ENCODE peak calls at places on chromosomes 6 and 20, in four cellular contexts. U is Peyer's patch, I is left ventricle myocardium inferior, D is MM.1S. Q is an unnamed sample.

GRCh38 chr6:95489185-95489863 is 88.0 kb upstream of the MANEA start:
- DNase-seq in I (no peak), D (no peak), U (no peak), Q (no peak)

GRCh38 chr6:169858935-169859351 is 107.5 kb downstream of the ERMARD start:
- DNase-seq in I (no peak), D (no peak), U (no peak), Q (no peak)

GRCh38 chr20:45059022-45059728 is 41.8 kb downstream of the KCNS1 start:
- DNase-seq in I (no peak), U (no peak), D (peak; percentile 28), Q (peak; percentile 18)

GRCh38 chr6:64238071-64238470 is 602.5 kb downstream of the PHF3 start:
- DNase-seq in U (no peak), I (no peak), D (no peak), Q (no peak)

GRCh38 chr6:35429463-35429862 is 22.7 kb upstream of the FANCE start:
- DNase-seq in D (no peak), U (no peak), I (no peak), Q (no peak)

GRCh38 chr6:111559193-111560097 is 46.2 kb downstream of the TRAF3IP2 start:
- DNase-seq in U (no peak), I (no peak), D (no peak), Q (no peak)

GRCh38 chr6:117711369-117711768 is 36.1 kb downstream of the NUS1 start:
- DNase-seq in U (no peak), D (no peak), I (no peak), Q (no peak)

GRCh38 chr6:68039641-68040311 is 595.3 kb upstream of the ADGRB3 start:
- DNase-seq in I (no peak), U (no peak), D (no peak), Q (no peak)

GRCh38 chr6:144782634-144783033 is 497.5 kb downstream of the UTRN start:
- DNase-seq in D (no peak), I (no peak), U (no peak), Q (no peak)

GRCh38 chr20:54643761-54644160 is 168.4 kb downstream of the DOK5 start:
- DNase-seq in U (no peak), D (no peak), I (no peak), Q (no peak)

GRCh38 chr6:142313284-142313683 is 11.5 kb downstream of the ADGRG6 start:
- DNase-seq in I (no peak), D (no peak), U (no peak), Q (no peak)

GRCh38 chr6:90008908-90009501 is 114.7 kb downstream of the GJA10 start:
- DNase-seq in D (peak; percentile 8), U (no peak), I (no peak), Q (no peak)

GRCh38 chr6:159852877-159853276 is 37.9 kb upstream of the MAS1 start:
- DNase-seq in U (no peak), I (no peak), D (peak; percentile 7), Q (no peak)

GRCh38 chr20:62205618-62206387 is 14.3 kb downstream of the HRH3 start:
- DNase-seq in U (peak; percentile 43), I (no peak), D (no peak), Q (no peak)

GRCh38 chr20:57714409-57715267 is 4.8 kb upstream of the PMEPA1 start:
- DNase-seq in D (no peak), I (no peak), U (no peak), Q (no peak)

GRCh38 chr6:165181951-165182414 is 127.4 kb downstream of the C6orf118 start:
- DNase-seq in D (no peak), U (no peak), I (no peak), Q (peak; percentile 31)

GRCh38 chr20:1376453-1377270 is 16.2 kb downstream of the FKBP1A start:
- DNase-seq in I (no peak), U (no peak), D (no peak), Q (no peak)

GRCh38 chr6:151475653-151476523 is 17.9 kb upstream of the CCDC170 start:
- DNase-seq in I (no peak), U (no peak), D (peak; percentile 46), Q (no peak)

GRCh38 chr6:56793938-56794337 is 151.2 kb upstream of the DST start:
- DNase-seq in D (no peak), I (no peak), U (no peak), Q (no peak)
- H3K27ac ChIP-seq in D (peak overlapping the region; percentile 33), I (peak overlapping the region; percentile 80), U (no peak overlapping the region), Q (no peak overlapping the region)

GRCh38 chr6:127907960-127908640 is 7.2 kb upstream of the THEMIS start:
- DNase-seq in U (no peak), I (no peak), D (no peak), Q (no peak)
- H3K27ac ChIP-seq in U (no peak overlapping the region), I (no peak overlapping the region), D (no peak overlapping the region), Q (no peak overlapping the region)

DNA sequence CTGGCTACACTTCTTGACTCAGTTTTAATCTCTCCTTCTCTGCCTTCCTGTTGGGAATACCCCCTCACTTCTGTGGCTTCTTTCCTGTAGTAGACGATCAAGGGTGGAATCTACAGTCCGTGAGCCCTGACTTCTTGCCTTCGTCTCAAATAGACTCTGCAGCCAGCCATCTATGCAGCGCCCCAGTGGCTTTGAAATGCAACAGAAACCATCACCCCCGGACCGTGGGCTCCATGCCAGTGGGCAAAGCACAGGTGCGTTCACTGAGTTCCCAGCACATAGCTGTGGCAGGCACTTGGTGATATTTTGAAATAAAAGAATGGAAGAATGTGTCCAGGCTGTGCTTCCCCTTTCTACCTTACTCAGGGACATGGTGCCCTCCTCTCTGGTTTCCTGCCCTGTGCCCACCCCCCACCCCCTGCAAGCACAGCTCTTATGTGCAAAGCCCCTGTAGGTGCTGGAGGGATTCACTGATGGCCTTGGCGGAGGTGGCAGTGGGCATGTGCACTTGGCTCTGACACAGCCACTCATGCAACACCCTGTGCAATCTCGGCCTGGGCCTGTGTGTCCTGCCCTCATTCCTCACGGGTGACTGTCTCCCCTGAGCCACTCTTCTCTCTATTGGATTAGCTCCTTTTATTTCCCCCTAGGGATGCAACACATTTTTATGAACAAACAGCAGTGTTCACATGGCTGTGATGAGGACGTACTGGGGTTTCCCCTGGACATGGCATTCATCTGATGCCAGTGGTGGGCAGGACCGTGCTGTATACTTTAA is 5.5 kb upstream of the CDSN start:
- DNase-seq in D (no peak), U (no peak), I (peak; percentile 36), Q (no peak)
- H3K27ac ChIP-seq in D (no peak overlapping the region), U (no peak overlapping the region), I (peak overlapping the region; percentile 72), Q (no peak overlapping the region)

GRCh38 chr6:56692586-56693245 is 50.0 kb upstream of the DST start:
- DNase-seq in D (no peak), I (no peak), U (no peak), Q (no peak)

GRCh38 chr6:56695702-56696101 is 53.0 kb upstream of the DST start:
- DNase-seq in I (no peak), U (no peak), D (no peak), Q (no peak)

GRCh38 chr6:56691201-56691595 is 48.5 kb upstream of the DST start:
- DNase-seq in U (no peak), D (no peak), I (no peak), Q (no peak)

GRCh38 chr6:56693988-56694387 is 51.3 kb upstream of the DST start:
- DNase-seq in I (no peak), D (no peak), U (no peak), Q (no peak)

DNA sequence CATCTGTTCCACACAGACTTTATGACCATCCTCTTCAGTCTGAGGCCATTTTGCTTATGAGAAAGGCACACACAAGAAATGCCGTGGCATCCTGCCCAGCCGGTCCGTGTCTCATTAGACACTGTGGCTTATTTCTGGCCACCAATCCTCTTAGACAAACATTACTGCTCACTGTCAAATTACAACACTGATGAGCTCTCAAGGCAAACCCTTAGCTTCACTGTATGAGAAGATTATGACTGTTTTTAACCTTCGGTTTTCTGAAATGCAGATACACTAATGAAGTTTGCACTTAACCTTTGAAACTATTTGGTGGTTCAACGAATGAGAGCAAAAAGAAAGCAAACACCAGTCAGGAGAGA is 50.5 kb upstream of the DST start:
- DNase-seq in D (no peak), I (peak; percentile 92), U (peak; percentile 85), Q (peak; percentile 21)
- H3K27ac ChIP-seq in D (no peak overlapping the region), I (peak overlapping the region; percentile 90), U (peak overlapping the region; percentile 85), Q (peak overlapping the region; percentile 86)